ENCODE peak calls at places on chromosome 12, in seven cellular contexts. One of them, this sample, is unnamed.

GRCh38 chr12:86091676-86092075 is 164.5 kb downstream of the MGAT4C start:
- DNase-seq in heart right ventricle: no peak
- DNase-seq in bronchial epithelial cell: no peak
- DNase-seq in choroid plexus epithelial cell: no peak
- DNase-seq in HFF-Myc: no peak
- DNase-seq in cardiac muscle cell: no peak
- DNase-seq in transverse colon: no peak
- DNase-seq in this sample: no peak

GRCh38 chr12:99110866-99111265 is 465.8 kb downstream of the APAF1 start:
- DNase-seq in heart right ventricle: no peak
- DNase-seq in bronchial epithelial cell: no peak
- DNase-seq in choroid plexus epithelial cell: no peak
- DNase-seq in HFF-Myc: no peak
- DNase-seq in cardiac muscle cell: no peak
- DNase-seq in transverse colon: no peak
- DNase-seq in this sample: no peak

GRCh38 chr12:107057071-107057834 is 36.1 kb downstream of the CRY1 start:
- DNase-seq in heart right ventricle: no peak
- DNase-seq in bronchial epithelial cell: peak
- DNase-seq in choroid plexus epithelial cell: peak
- DNase-seq in HFF-Myc: no peak
- DNase-seq in cardiac muscle cell: no peak
- DNase-seq in transverse colon: no peak
- DNase-seq in this sample: peak

GRCh38 chr12:52360663-52361271 is 6.5 kb downstream of the KRT85 start:
- DNase-seq in heart right ventricle: no peak
- DNase-seq in bronchial epithelial cell: no peak
- DNase-seq in choroid plexus epithelial cell: no peak
- DNase-seq in HFF-Myc: no peak
- DNase-seq in cardiac muscle cell: no peak
- DNase-seq in transverse colon: no peak
- DNase-seq in this sample: no peak

GRCh38 chr12:113537751-113538087 is 66.0 kb upstream of the LHX5 start:
- DNase-seq in heart right ventricle: no peak
- DNase-seq in bronchial epithelial cell: peak
- DNase-seq in choroid plexus epithelial cell: no peak
- DNase-seq in HFF-Myc: peak
- DNase-seq in cardiac muscle cell: no peak
- DNase-seq in transverse colon: no peak
- DNase-seq in this sample: peak

GRCh38 chr12:1972260-1972659 is 32.0 kb downstream of the DCP1B start:
- DNase-seq in heart right ventricle: no peak
- DNase-seq in bronchial epithelial cell: peak
- DNase-seq in choroid plexus epithelial cell: peak
- DNase-seq in HFF-Myc: no peak
- DNase-seq in cardiac muscle cell: no peak
- DNase-seq in transverse colon: no peak
- DNase-seq in this sample: no peak

GRCh38 chr12:127125607-127126259 is 1141.2 kb upstream of the TMEM132C start:
- DNase-seq in heart right ventricle: no peak
- DNase-seq in bronchial epithelial cell: peak
- DNase-seq in choroid plexus epithelial cell: peak
- DNase-seq in HFF-Myc: peak
- DNase-seq in cardiac muscle cell: no peak
- DNase-seq in transverse colon: peak
- DNase-seq in this sample: peak

GRCh38 chr12:33047666-33048065 is 151.1 kb upstream of the PKP2 start:
- DNase-seq in heart right ventricle: no peak
- DNase-seq in bronchial epithelial cell: no peak
- DNase-seq in choroid plexus epithelial cell: no peak
- DNase-seq in HFF-Myc: no peak
- DNase-seq in cardiac muscle cell: no peak
- DNase-seq in transverse colon: no peak
- DNase-seq in this sample: no peak

GRCh38 chr12:96471368-96472040 is 17.9 kb upstream of the CFAP54 start:
- DNase-seq in heart right ventricle: no peak
- DNase-seq in bronchial epithelial cell: peak
- DNase-seq in choroid plexus epithelial cell: peak
- DNase-seq in HFF-Myc: no peak
- DNase-seq in cardiac muscle cell: no peak
- DNase-seq in transverse colon: no peak
- DNase-seq in this sample: no peak

GRCh38 chr12:124437121-124437520 is 130.3 kb downstream of the NCOR2 start:
- DNase-seq in heart right ventricle: no peak
- DNase-seq in bronchial epithelial cell: no peak
- DNase-seq in choroid plexus epithelial cell: no peak
- DNase-seq in HFF-Myc: no peak
- DNase-seq in cardiac muscle cell: no peak
- DNase-seq in transverse colon: no peak
- DNase-seq in this sample: no peak

GRCh38 chr12:75553865-75554555 is 42.6 kb upstream of the KRR1 start:
- DNase-seq in heart right ventricle: no peak
- DNase-seq in bronchial epithelial cell: no peak
- DNase-seq in choroid plexus epithelial cell: peak
- DNase-seq in HFF-Myc: no peak
- DNase-seq in cardiac muscle cell: no peak
- DNase-seq in transverse colon: no peak
- DNase-seq in this sample: no peak

GRCh38 chr12:52363111-52363679 is 4.1 kb downstream of the KRT85 start:
- DNase-seq in heart right ventricle: no peak
- DNase-seq in bronchial epithelial cell: no peak
- DNase-seq in choroid plexus epithelial cell: no peak
- DNase-seq in HFF-Myc: no peak
- DNase-seq in cardiac muscle cell: no peak
- DNase-seq in transverse colon: no peak
- DNase-seq in this sample: no peak

GRCh38 chr12:85657251-85657650 is 179.0 kb downstream of the RASSF9 start:
- DNase-seq in heart right ventricle: no peak
- DNase-seq in bronchial epithelial cell: no peak
- DNase-seq in choroid plexus epithelial cell: no peak
- DNase-seq in HFF-Myc: no peak
- DNase-seq in cardiac muscle cell: no peak
- DNase-seq in transverse colon: no peak
- DNase-seq in this sample: no peak

GRCh38 chr12:76883826-76884225 is 5.0 kb upstream of the CSRP2 start:
- DNase-seq in heart right ventricle: peak
- DNase-seq in bronchial epithelial cell: no peak
- DNase-seq in choroid plexus epithelial cell: peak
- DNase-seq in HFF-Myc: no peak
- DNase-seq in cardiac muscle cell: no peak
- DNase-seq in transverse colon: no peak
- DNase-seq in this sample: no peak

GRCh38 chr12:95146767-95147166 is 70.5 kb downstream of the FGD6 start:
- DNase-seq in heart right ventricle: no peak
- DNase-seq in bronchial epithelial cell: no peak
- DNase-seq in choroid plexus epithelial cell: peak
- DNase-seq in HFF-Myc: no peak
- DNase-seq in cardiac muscle cell: no peak
- DNase-seq in transverse colon: no peak
- DNase-seq in this sample: no peak

GRCh38 chr12:42524716-42525115 is 64.8 kb downstream of the PRICKLE1 start:
- DNase-seq in heart right ventricle: no peak
- DNase-seq in bronchial epithelial cell: no peak
- DNase-seq in choroid plexus epithelial cell: no peak
- DNase-seq in HFF-Myc: no peak
- DNase-seq in cardiac muscle cell: no peak
- DNase-seq in transverse colon: no peak
- DNase-seq in this sample: no peak

GRCh38 chr12:131980263-131980662 is 30.5 kb downstream of the EP400 start:
- DNase-seq in heart right ventricle: no peak
- DNase-seq in bronchial epithelial cell: peak
- DNase-seq in choroid plexus epithelial cell: peak
- DNase-seq in HFF-Myc: no peak
- DNase-seq in cardiac muscle cell: no peak
- DNase-seq in transverse colon: no peak
- DNase-seq in this sample: no peak

GRCh38 chr12:40832668-40833067 is 140.4 kb downstream of the CNTN1 start:
- DNase-seq in heart right ventricle: no peak
- DNase-seq in bronchial epithelial cell: no peak
- DNase-seq in choroid plexus epithelial cell: no peak
- DNase-seq in HFF-Myc: no peak
- DNase-seq in cardiac muscle cell: no peak
- DNase-seq in transverse colon: no peak
- DNase-seq in this sample: no peak

GRCh38 chr12:2668816-2669215 is 126.0 kb upstream of the FKBP4 start:
- DNase-seq in heart right ventricle: no peak
- DNase-seq in bronchial epithelial cell: no peak
- DNase-seq in choroid plexus epithelial cell: no peak
- DNase-seq in HFF-Myc: no peak
- DNase-seq in cardiac muscle cell: no peak
- DNase-seq in transverse colon: peak
- DNase-seq in this sample: no peak

GRCh38 chr12:13165578-13166120 is 30.9 kb upstream of the EMP1 start:
- DNase-seq in heart right ventricle: peak
- DNase-seq in bronchial epithelial cell: peak
- DNase-seq in choroid plexus epithelial cell: peak
- DNase-seq in HFF-Myc: peak
- DNase-seq in cardiac muscle cell: no peak
- DNase-seq in transverse colon: peak
- DNase-seq in this sample: peak

GRCh38 chr12:76882367-76882766 is 3.5 kb upstream of the CSRP2 start:
- DNase-seq in heart right ventricle: no peak
- DNase-seq in bronchial epithelial cell: no peak
- DNase-seq in choroid plexus epithelial cell: no peak
- DNase-seq in HFF-Myc: no peak
- DNase-seq in cardiac muscle cell: no peak
- DNase-seq in transverse colon: no peak
- DNase-seq in this sample: no peak

GRCh38 chr12:17971850-17972249 is 118.1 kb downstream of the RERGL start:
- DNase-seq in heart right ventricle: no peak
- DNase-seq in bronchial epithelial cell: peak
- DNase-seq in choroid plexus epithelial cell: no peak
- DNase-seq in HFF-Myc: no peak
- DNase-seq in cardiac muscle cell: no peak
- DNase-seq in transverse colon: no peak
- DNase-seq in this sample: no peak

GRCh38 chr12:17975763-17976162 is 114.2 kb downstream of the RERGL start:
- DNase-seq in heart right ventricle: no peak
- DNase-seq in bronchial epithelial cell: no peak
- DNase-seq in choroid plexus epithelial cell: no peak
- DNase-seq in HFF-Myc: no peak
- DNase-seq in cardiac muscle cell: no peak
- DNase-seq in transverse colon: no peak
- DNase-seq in this sample: no peak

GRCh38 chr12:17975239-17975638 is 114.8 kb downstream of the RERGL start:
- DNase-seq in heart right ventricle: no peak
- DNase-seq in bronchial epithelial cell: no peak
- DNase-seq in choroid plexus epithelial cell: no peak
- DNase-seq in HFF-Myc: no peak
- DNase-seq in cardiac muscle cell: no peak
- DNase-seq in transverse colon: no peak
- DNase-seq in this sample: no peak

DNA sequence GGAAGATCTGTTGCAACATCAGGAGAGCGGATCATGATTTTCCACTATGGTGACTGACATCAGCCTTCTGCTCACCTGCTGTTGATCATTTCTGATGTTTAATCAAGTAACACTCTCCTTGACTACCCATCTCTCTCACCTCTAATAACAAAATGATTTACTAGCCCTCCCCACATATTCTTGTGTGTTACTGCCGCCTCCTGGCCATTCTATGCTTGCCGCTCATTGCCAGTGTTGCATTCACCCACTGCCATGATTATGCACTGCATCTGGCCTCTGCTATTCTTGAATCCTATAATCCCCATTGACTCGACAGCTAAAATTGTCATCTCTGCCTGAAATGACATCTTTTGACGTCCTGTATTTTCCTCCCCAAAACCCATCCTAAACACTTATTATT is 113.8 kb downstream of the RERGL start:
- DNase-seq in heart right ventricle: no peak
- DNase-seq in bronchial epithelial cell: peak
- DNase-seq in choroid plexus epithelial cell: peak
- DNase-seq in HFF-Myc: no peak
- DNase-seq in cardiac muscle cell: peak
- DNase-seq in transverse colon: no peak
- DNase-seq in this sample: no peak
- TF ChIP-seq CTCF in heart right ventricle: no peak
- TF ChIP-seq CTCF in bronchial epithelial cell: peak
- TF ChIP-seq CTCF in choroid plexus epithelial cell: peak
- TF ChIP-seq CTCF in HFF-Myc: no peak
- TF ChIP-seq CTCF in cardiac muscle cell: no peak
- TF ChIP-seq CTCF in transverse colon: no peak
- TF ChIP-seq CTCF in this sample: no peak

GRCh38 chr12:26126340-26127284 is 1.8 kb upstream of the BHLHE41 start:
- DNase-seq in heart right ventricle: peak
- DNase-seq in bronchial epithelial cell: peak
- DNase-seq in choroid plexus epithelial cell: peak
- DNase-seq in HFF-Myc: no peak
- DNase-seq in cardiac muscle cell: peak
- DNase-seq in transverse colon: peak
- DNase-seq in this sample: peak
- TF ChIP-seq CTCF in heart right ventricle: peak
- TF ChIP-seq CTCF in bronchial epithelial cell: no peak
- TF ChIP-seq CTCF in choroid plexus epithelial cell: peak
- TF ChIP-seq CTCF in HFF-Myc: no peak
- TF ChIP-seq CTCF in cardiac muscle cell: peak
- TF ChIP-seq CTCF in transverse colon: peak
- TF ChIP-seq CTCF in this sample: no peak

GRCh38 chr12:20410746-20411145 is 42.4 kb downstream of the PDE3A start:
- DNase-seq in heart right ventricle: no peak
- DNase-seq in bronchial epithelial cell: no peak
- DNase-seq in choroid plexus epithelial cell: no peak
- DNase-seq in HFF-Myc: no peak
- DNase-seq in cardiac muscle cell: no peak
- DNase-seq in transverse colon: no peak
- DNase-seq in this sample: no peak

GRCh38 chr12:20415641-20416040 is 47.3 kb downstream of the PDE3A start:
- DNase-seq in heart right ventricle: no peak
- DNase-seq in bronchial epithelial cell: no peak
- DNase-seq in choroid plexus epithelial cell: peak
- DNase-seq in HFF-Myc: no peak
- DNase-seq in cardiac muscle cell: no peak
- DNase-seq in transverse colon: no peak
- DNase-seq in this sample: no peak

GRCh38 chr12:20409639-20410038 is 41.3 kb downstream of the PDE3A start:
- DNase-seq in heart right ventricle: no peak
- DNase-seq in bronchial epithelial cell: no peak
- DNase-seq in choroid plexus epithelial cell: no peak
- DNase-seq in HFF-Myc: no peak
- DNase-seq in cardiac muscle cell: no peak
- DNase-seq in transverse colon: no peak
- DNase-seq in this sample: no peak

GRCh38 chr12:20411309-20411708 is 43.0 kb downstream of the PDE3A start:
- DNase-seq in heart right ventricle: no peak
- DNase-seq in bronchial epithelial cell: no peak
- DNase-seq in choroid plexus epithelial cell: no peak
- DNase-seq in HFF-Myc: no peak
- DNase-seq in cardiac muscle cell: no peak
- DNase-seq in transverse colon: no peak
- DNase-seq in this sample: no peak

GRCh38 chr12:20415013-20415412 is 46.7 kb downstream of the PDE3A start:
- DNase-seq in heart right ventricle: peak
- DNase-seq in bronchial epithelial cell: no peak
- DNase-seq in choroid plexus epithelial cell: peak
- DNase-seq in HFF-Myc: no peak
- DNase-seq in cardiac muscle cell: no peak
- DNase-seq in transverse colon: no peak
- DNase-seq in this sample: no peak
- TF ChIP-seq CTCF in heart right ventricle: no peak
- TF ChIP-seq CTCF in bronchial epithelial cell: no peak
- TF ChIP-seq CTCF in choroid plexus epithelial cell: no peak
- TF ChIP-seq CTCF in HFF-Myc: no peak
- TF ChIP-seq CTCF in cardiac muscle cell: no peak
- TF ChIP-seq CTCF in transverse colon: no peak
- TF ChIP-seq CTCF in this sample: no peak

GRCh38 chr12:56151672-56152131 is 685 bp upstream of the MYL6B start:
- DNase-seq in heart right ventricle: no peak
- DNase-seq in bronchial epithelial cell: peak
- DNase-seq in choroid plexus epithelial cell: peak
- DNase-seq in HFF-Myc: no peak
- DNase-seq in cardiac muscle cell: peak
- DNase-seq in transverse colon: peak
- DNase-seq in this sample: peak
- TF ChIP-seq CTCF in heart right ventricle: peak
- TF ChIP-seq CTCF in bronchial epithelial cell: peak
- TF ChIP-seq CTCF in choroid plexus epithelial cell: peak
- TF ChIP-seq CTCF in HFF-Myc: peak
- TF ChIP-seq CTCF in cardiac muscle cell: peak
- TF ChIP-seq CTCF in transverse colon: peak
- TF ChIP-seq CTCF in this sample: peak

This sample was measured in RWPE1.